ENCODE peak calls at places on chromosomes 13 and 19, in seven cellular contexts. U, W, N, J, T, V and Z are unnamed samples.

GRCh38 chr19:12527034-12527836 is 24.0 kb downstream of the ZNF564 start:
- DNase-seq in T (no peak), V (no peak), W (no peak), U (no peak), J (no peak), N (no peak), Z (peak)

GRCh38 chr19:41030651-41031050 is 39.6 kb downstream of the CYP2B6 start:
- DNase-seq in W (no peak), T (no peak), N (no peak), U (no peak), V (no peak), J (no peak), Z (no peak)

GRCh38 chr13:76223999-76224398 is 587.9 kb downstream of the LMO7 start:
- DNase-seq in V (no peak), N (no peak), U (no peak), T (no peak), J (no peak), W (no peak), Z (no peak)

GRCh38 chr13:91406619-91407018 is 8.2 kb downstream of the GPC5 start:
- DNase-seq in V (no peak), N (peak), U (peak), T (peak), J (peak), W (peak), Z (peak)

GRCh38 chr13:50460366-50460765 is 383.1 kb downstream of the DLEU7 start:
- DNase-seq in V (no peak), T (no peak), J (peak), U (no peak), N (no peak), W (no peak), Z (no peak)

GRCh38 chr19:35444735-35445134 is 3.3 kb upstream of the FFAR2 start:
- DNase-seq in W (no peak), J (no peak), N (no peak), T (no peak), V (no peak), U (no peak), Z (no peak)

GRCh38 chr19:7124782-7125181 is 55.3 kb downstream of the ZNF557 start:
- DNase-seq in U (no peak), V (no peak), T (no peak), J (no peak), W (no peak), N (no peak), Z (no peak)

GRCh38 chr13:52955505-52955904 is 73.1 kb upstream of the OLFM4 start:
- DNase-seq in W (no peak), V (no peak), T (no peak), U (no peak), J (no peak), N (peak), Z (no peak)

GRCh38 chr13:65913173-65913572 is 1317.0 kb downstream of the PCDH9 start:
- DNase-seq in J (no peak), V (no peak), W (no peak), N (no peak), U (no peak), T (peak), Z (no peak)

GRCh38 chr13:106515635-106516254 is 19.7 kb downstream of the EFNB2 start:
- DNase-seq in J (no peak), U (no peak), N (no peak), W (no peak), T (no peak), V (no peak), Z (no peak)

GRCh38 chr13:106373989-106374572 is 161.4 kb downstream of the EFNB2 start:
- DNase-seq in T (no peak), U (no peak), V (peak), W (no peak), J (no peak), N (no peak), Z (no peak)

GRCh38 chr13:78608705-78609463 is 5.5 kb upstream of the POU4F1 start:
- DNase-seq in W (peak), N (no peak), V (no peak), U (no peak), T (no peak), J (no peak), Z (peak)

GRCh38 chr19:10079031-10079453 is 7.1 kb upstream of the SHFL start:
- DNase-seq in W (no peak), N (no peak), U (peak), J (no peak), T (no peak), V (no peak), Z (no peak)

GRCh38 chr13:77545626-77546412 is 10.3 kb downstream of the SCEL start:
- DNase-seq in T (no peak), U (no peak), W (no peak), V (no peak), N (no peak), J (no peak), Z (no peak)

GRCh38 chr13:60009300-60010248 is 154.2 kb downstream of the DIAPH3 start:
- DNase-seq in N (no peak), J (no peak), V (no peak), T (no peak), U (no peak), W (no peak), Z (no peak)

GRCh38 chr13:73872397-73872796 is 261.8 kb downstream of the KLF12 start:
- DNase-seq in U (no peak), W (no peak), J (no peak), T (no peak), N (no peak), V (no peak), Z (no peak)

GRCh38 chr19:40542197-40542859 is 34.3 kb upstream of the SHKBP1 start:
- DNase-seq in N (no peak), T (no peak), J (no peak), W (peak), V (no peak), U (no peak), Z (no peak)

GRCh38 chr19:33298146-33298911 is 4.0 kb downstream of the CEBPA start:
- DNase-seq in T (no peak), W (peak), N (peak), U (no peak), V (no peak), J (no peak), Z (peak)

GRCh38 chr19:367561-367960 is 23.0 kb upstream of the MIER2 start:
- DNase-seq in U (no peak), W (no peak), N (no peak), V (no peak), T (no peak), J (no peak), Z (no peak)

GRCh38 chr19:504634-505033 is 2.7 kb upstream of the TPGS1 start:
- DNase-seq in N (no peak), V (no peak), U (no peak), T (no peak), J (no peak), W (no peak), Z (no peak)

GRCh38 chr13:39527961-39528720 is 74.9 kb downstream of the LHFPL6 start:
- DNase-seq in N (no peak), J (no peak), T (peak), V (no peak), U (no peak), W (peak), Z (peak)

GRCh38 chr19:20923077-20923871 is at the start of gene ZNF85:
- DNase-seq in U (peak), N (peak), V (peak), J (peak), W (peak), T (peak), Z (peak)

GRCh38 chr19:14114854-14115253 is 2.7 kb downstream of the PRKACA start:
- DNase-seq in T (no peak), W (peak), J (peak), U (no peak), V (no peak), N (peak), Z (no peak)

GRCh38 chr13:73364706-73365105 is 305.9 kb downstream of the KLF5 start:
- DNase-seq in U (no peak), W (no peak), N (no peak), V (no peak), J (no peak), T (no peak), Z (no peak)

GRCh38 chr13:40662866-40663265 is 3.6 kb downstream of the FOXO1 start:
- DNase-seq in V (peak), U (no peak), W (no peak), N (no peak), J (no peak), T (no peak), Z (no peak)

GRCh38 chr13:110409581-110409992 is 102.5 kb downstream of the COL4A2 start:
- DNase-seq in T (no peak), U (no peak), J (no peak), W (no peak), V (no peak), N (no peak), Z (no peak)

GRCh38 chr13:97004096-97004876 is 10.0 kb upstream of the OXGR1 start:
- DNase-seq in V (no peak), U (peak), J (no peak), N (no peak), W (no peak), T (no peak), Z (no peak)

GRCh38 chr19:44856438-44857083 is 10.5 kb downstream of the NECTIN2 start:
- DNase-seq in N (no peak), W (no peak), U (peak), V (no peak), J (peak), T (no peak), Z (no peak)

GRCh38 chr13:52405767-52406494 is at the start of gene THSD1:
- DNase-seq in W (peak), T (no peak), N (peak), V (no peak), U (no peak), J (no peak), Z (no peak)

GRCh38 chr13:43180036-43180660 is 156.8 kb downstream of the DNAJC15 start:
- DNase-seq in N (no peak), V (no peak), U (no peak), T (no peak), W (no peak), J (no peak), Z (no peak)

GRCh38 chr13:110121312-110122083 is 185.5 kb downstream of the COL4A1 start:
- DNase-seq in T (no peak), N (peak), U (no peak), W (no peak), J (no peak), V (peak), Z (no peak)

GRCh38 chr13:75913925-75914324 is 277.8 kb downstream of the LMO7 start:
- DNase-seq in V (no peak), U (no peak), W (no peak), N (no peak), J (no peak), T (no peak), Z (no peak)

GRCh38 chr19:35509861-35510625 is 3.4 kb downstream of the DMKN start:
- DNase-seq in V (no peak), T (peak), W (peak), N (peak), J (peak), U (peak), Z (peak)

GRCh38 chr13:44715287-44716224 is 139.4 kb upstream of the TSC22D1 start:
- DNase-seq in W (peak), V (no peak), T (no peak), J (no peak), N (no peak), U (no peak), Z (no peak)

GRCh38 chr13:25860862-25861261 is 191.0 kb downstream of the SHISA2 start:
- DNase-seq in J (no peak), V (no peak), U (no peak), T (no peak), N (no peak), W (no peak), Z (no peak)

GRCh38 chr19:37484406-37485115 is 15.4 kb downstream of the ZNF570 start:
- DNase-seq in U (no peak), J (no peak), V (no peak), N (no peak), W (no peak), T (no peak), Z (peak)

DNA sequence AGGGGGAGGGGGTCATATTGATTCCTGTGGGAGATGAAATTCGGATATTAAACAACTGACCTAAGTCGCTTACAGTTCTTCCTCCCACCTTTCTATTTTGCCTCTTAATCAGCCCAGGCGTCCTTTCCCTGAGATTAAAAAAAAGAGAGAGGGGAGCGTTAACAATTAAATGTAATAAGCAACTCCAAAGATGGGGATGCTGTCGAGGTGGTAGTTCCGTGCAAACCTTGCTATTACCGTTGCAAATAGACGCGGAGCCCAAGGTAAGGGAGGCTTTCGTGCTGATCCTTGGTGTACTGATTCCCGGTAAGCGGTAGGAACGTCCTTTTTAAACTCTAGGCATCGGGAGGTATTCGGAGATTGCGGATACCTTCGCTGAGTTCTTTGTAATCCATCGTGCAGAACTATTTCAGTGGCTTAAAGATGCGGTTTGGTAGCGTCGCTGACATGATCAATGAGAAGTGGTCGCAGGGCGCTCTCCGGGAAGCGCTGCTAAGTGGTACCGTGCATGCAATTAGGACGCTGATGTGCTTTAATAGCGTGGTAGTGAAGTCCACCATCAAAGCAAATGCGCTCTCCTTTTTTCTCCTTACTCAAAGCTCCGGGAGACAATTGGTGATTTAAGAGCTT is 3.1 kb downstream of the SLITRK5 start:
- DNase-seq in T (no peak), V (no peak), U (no peak), J (no peak), N (peak), W (peak), Z (no peak)
- TF ChIP-seq JUND in T (no peak), V (no peak), U (no peak), J (no peak), N (no peak), W (no peak), Z (no peak)

DNA sequence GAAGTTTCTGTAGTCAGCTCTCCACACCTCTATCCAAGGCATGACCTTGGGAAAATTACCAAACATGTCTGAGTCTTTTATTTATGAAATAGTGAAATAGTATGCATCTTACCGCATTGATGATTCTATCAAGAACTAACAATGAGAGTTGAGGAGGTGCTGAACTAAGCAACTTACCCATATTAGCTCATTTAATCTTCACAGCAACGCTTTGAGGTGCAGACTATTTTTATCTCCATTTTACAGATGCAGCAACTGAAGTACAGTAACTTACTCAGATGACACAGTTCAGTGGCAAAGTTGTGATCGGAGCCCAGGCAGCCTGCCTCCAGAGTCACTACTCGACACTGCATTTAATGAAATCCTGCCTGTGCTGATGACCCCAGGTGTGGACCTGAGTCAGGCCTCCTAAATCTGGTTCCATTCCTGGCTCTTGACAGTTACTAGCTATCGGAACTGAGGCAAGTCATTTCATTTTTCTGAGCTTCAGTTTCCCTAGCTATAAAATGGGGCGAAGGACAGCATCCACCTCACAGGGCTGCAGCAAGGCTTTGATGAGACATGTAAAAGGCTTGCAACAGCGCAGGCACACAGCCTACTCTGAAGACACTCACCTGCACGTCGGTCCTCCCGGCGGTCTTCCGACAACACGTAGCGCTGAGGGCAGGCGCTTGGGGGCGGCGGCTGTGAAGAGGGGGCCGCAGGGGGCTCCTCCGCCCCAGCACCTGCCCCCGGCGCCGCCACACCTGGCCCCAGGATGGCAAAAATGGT is 1.6 kb downstream of the MYPOP start:
- DNase-seq in V (no peak), U (no peak), W (no peak), J (no peak), N (no peak), T (no peak), Z (no peak)
- TF ChIP-seq JUND in V (no peak), U (no peak), W (no peak), J (no peak), N (no peak), T (no peak), Z (no peak)

GRCh38 chr13:47121092-47121763 is 224.4 kb upstream of the HTR2A start:
- DNase-seq in U (no peak), V (no peak), J (peak), N (no peak), T (no peak), W (no peak), Z (no peak)

DNA sequence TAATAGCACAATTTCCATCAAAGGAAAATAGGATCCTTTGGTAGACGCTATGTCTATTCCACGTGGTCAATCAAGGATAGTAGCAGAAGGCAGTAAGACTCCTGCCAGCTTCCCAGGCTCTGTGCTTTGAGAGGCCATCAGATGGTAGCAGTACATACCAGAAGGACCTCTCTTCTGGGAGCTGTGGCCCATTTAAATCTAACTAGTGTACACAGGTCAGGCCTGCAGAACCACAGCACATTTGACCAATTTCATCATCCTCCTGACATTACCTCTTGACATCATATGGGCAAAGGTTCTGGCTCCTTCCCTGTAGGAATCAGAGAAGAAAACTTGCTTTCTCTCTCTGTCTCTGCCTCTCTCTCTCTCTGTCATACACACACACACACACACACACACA is 229.6 kb upstream of the HTR2A start:
- DNase-seq in T (no peak), J (no peak), V (no peak), U (no peak), N (no peak), W (no peak), Z (peak)
- TF ChIP-seq JUND in T (no peak), J (no peak), V (no peak), U (no peak), N (no peak), W (no peak), Z (no peak)

GRCh38 chr13:87736849-87737400 is 65.8 kb downstream of the SLITRK5 start:
- DNase-seq in W (no peak), T (no peak), U (no peak), J (no peak), V (no peak), N (no peak), Z (no peak)
- TF ChIP-seq JUND in W (no peak), T (no peak), U (no peak), J (no peak), V (no peak), N (no peak), Z (no peak)

GRCh38 chr19:32104465-32105235 is 240.8 kb upstream of the ZNF507 start:
- DNase-seq in N (peak), J (no peak), U (no peak), W (no peak), T (no peak), V (no peak), Z (peak)
- TF ChIP-seq JUND in N (no peak), J (no peak), U (no peak), W (no peak), T (no peak), V (no peak), Z (no peak)

GRCh38 chr19:49427855-49428546 is 2.8 kb downstream of the GFY start:
- DNase-seq in W (peak), J (peak), T (no peak), V (no peak), U (no peak), N (peak), Z (no peak)
- TF ChIP-seq JUND in W (no peak), J (no peak), T (no peak), V (no peak), U (no peak), N (no peak), Z (no peak)

DNA sequence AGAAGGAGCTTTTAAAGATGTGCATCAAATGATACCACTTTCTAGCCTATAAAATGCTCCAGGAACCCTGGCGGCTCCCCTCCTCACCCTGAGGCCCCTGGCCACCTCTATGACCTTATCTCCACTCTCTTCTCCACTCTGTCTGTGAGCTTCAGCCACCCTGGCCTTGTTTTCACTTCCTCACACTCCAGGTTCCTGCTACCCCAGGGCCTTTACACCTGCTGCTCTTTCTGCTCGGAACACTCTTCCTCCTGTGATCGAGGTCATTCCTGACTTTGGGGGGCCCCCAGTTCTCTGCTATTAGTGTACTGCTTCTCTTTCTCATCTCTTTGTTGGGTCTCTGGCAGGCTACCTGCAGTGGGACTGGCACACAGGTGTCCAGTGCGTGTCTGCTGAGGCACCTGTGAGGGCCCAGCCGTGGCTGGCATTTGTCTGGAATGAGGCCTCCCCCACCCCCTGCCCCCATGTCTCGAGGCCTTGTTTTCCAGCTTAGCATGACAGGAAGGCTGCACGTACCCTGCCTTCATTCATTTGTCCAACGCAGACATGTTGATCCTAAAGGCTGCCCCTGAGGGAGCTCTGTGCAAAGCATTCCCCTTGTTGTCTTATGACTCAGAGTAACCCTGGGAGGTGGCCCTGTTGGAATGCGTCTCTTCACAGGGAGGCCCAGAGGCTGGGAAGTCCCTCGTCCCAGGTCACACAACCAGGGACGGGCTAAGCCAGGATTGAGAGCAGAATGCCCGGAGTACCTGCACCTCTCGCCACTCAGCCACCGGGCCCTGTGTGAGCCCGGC is 2.3 kb downstream of the DDA1 start:
- DNase-seq in N (no peak), U (peak), T (no peak), V (no peak), J (no peak), W (no peak), Z (no peak)
- TF ChIP-seq JUND in N (no peak), U (no peak), T (no peak), V (no peak), J (no peak), W (no peak), Z (no peak)